ENCODE peak calls at places on chromosomes 13 and 19, in eight cellular contexts. One of them, this sample, is unnamed. For H3K4me1, the result is how much of the 10 kb centered on the place peaks cover.

GRCh38 chr13:112990783-112991182 is 21.8 kb downstream of the MCF2L start:
- DNase-seq in MM.1S: peak
- DNase-seq in CD8-positive, alpha-beta T cell: no peak
- DNase-seq in breast epithelium: peak
- DNase-seq in left ventricle myocardium inferior: no peak
- DNase-seq in endodermal cell: peak
- DNase-seq in IMR-90: no peak
- DNase-seq in A549: no peak
- DNase-seq in this sample: no peak

GRCh38 chr13:54241719-54242118 is 1213.1 kb downstream of the OLFM4 start:
- DNase-seq in breast epithelium: no peak
- DNase-seq in MM.1S: no peak
- DNase-seq in left ventricle myocardium inferior: no peak
- DNase-seq in IMR-90: no peak
- DNase-seq in endodermal cell: no peak
- DNase-seq in A549: no peak
- DNase-seq in CD8-positive, alpha-beta T cell: no peak
- DNase-seq in this sample: no peak

GRCh38 chr19:53865918-53866696 is 1.6 kb upstream of the MYADM start:
- DNase-seq in endodermal cell: peak
- DNase-seq in left ventricle myocardium inferior: peak
- DNase-seq in MM.1S: no peak
- DNase-seq in breast epithelium: peak
- DNase-seq in IMR-90: peak
- DNase-seq in CD8-positive, alpha-beta T cell: peak
- DNase-seq in A549: peak
- DNase-seq in this sample: peak

GRCh38 chr13:59906413-59907027 is 257.2 kb downstream of the DIAPH3 start:
- DNase-seq in breast epithelium: no peak
- DNase-seq in endodermal cell: no peak
- DNase-seq in CD8-positive, alpha-beta T cell: no peak
- DNase-seq in IMR-90: peak
- DNase-seq in A549: no peak
- DNase-seq in MM.1S: peak
- DNase-seq in left ventricle myocardium inferior: no peak
- DNase-seq in this sample: no peak

GRCh38 chr19:17346109-17346671 is 8.8 kb downstream of the GTPBP3 start:
- DNase-seq in CD8-positive, alpha-beta T cell: peak
- DNase-seq in IMR-90: peak
- DNase-seq in endodermal cell: peak
- DNase-seq in A549: peak
- DNase-seq in left ventricle myocardium inferior: peak
- DNase-seq in breast epithelium: no peak
- DNase-seq in MM.1S: peak
- DNase-seq in this sample: peak

GRCh38 chr13:21974741-21975140 is 303.9 kb downstream of the FGF9 start:
- DNase-seq in A549: no peak
- DNase-seq in MM.1S: no peak
- DNase-seq in CD8-positive, alpha-beta T cell: no peak
- DNase-seq in left ventricle myocardium inferior: no peak
- DNase-seq in endodermal cell: no peak
- DNase-seq in IMR-90: peak
- DNase-seq in breast epithelium: no peak
- DNase-seq in this sample: no peak

GRCh38 chr13:27622102-27622820 is 569 bp downstream of the POLR1D start:
- DNase-seq in CD8-positive, alpha-beta T cell: no peak
- DNase-seq in MM.1S: no peak
- DNase-seq in IMR-90: peak
- DNase-seq in breast epithelium: no peak
- DNase-seq in A549: no peak
- DNase-seq in left ventricle myocardium inferior: no peak
- DNase-seq in endodermal cell: no peak
- DNase-seq in this sample: no peak

GRCh38 chr13:94236132-94236531 is 243.3 kb downstream of the DCT start:
- DNase-seq in A549: no peak
- DNase-seq in IMR-90: no peak
- DNase-seq in CD8-positive, alpha-beta T cell: no peak
- DNase-seq in left ventricle myocardium inferior: no peak
- DNase-seq in endodermal cell: no peak
- DNase-seq in breast epithelium: no peak
- DNase-seq in MM.1S: no peak
- DNase-seq in this sample: no peak

GRCh38 chr13:57624565-57625435 is 6.7 kb upstream of the PCDH17 start:
- DNase-seq in MM.1S: peak
- DNase-seq in left ventricle myocardium inferior: no peak
- DNase-seq in CD8-positive, alpha-beta T cell: no peak
- DNase-seq in IMR-90: peak
- DNase-seq in A549: no peak
- DNase-seq in endodermal cell: peak
- DNase-seq in breast epithelium: no peak
- DNase-seq in this sample: no peak

GRCh38 chr19:29831041-29831548 is 19.3 kb downstream of the CCNE1 start:
- DNase-seq in MM.1S: no peak
- DNase-seq in endodermal cell: peak
- DNase-seq in IMR-90: no peak
- DNase-seq in left ventricle myocardium inferior: no peak
- DNase-seq in CD8-positive, alpha-beta T cell: peak
- DNase-seq in A549: no peak
- DNase-seq in breast epithelium: no peak
- DNase-seq in this sample: no peak

GRCh38 chr13:25857830-25858229 is 194.0 kb downstream of the SHISA2 start:
- DNase-seq in A549: no peak
- DNase-seq in CD8-positive, alpha-beta T cell: no peak
- DNase-seq in endodermal cell: no peak
- DNase-seq in left ventricle myocardium inferior: no peak
- DNase-seq in MM.1S: no peak
- DNase-seq in breast epithelium: no peak
- DNase-seq in IMR-90: no peak
- DNase-seq in this sample: no peak

GRCh38 chr13:78881054-78881453 is 222.1 kb upstream of the OBI1 start:
- DNase-seq in IMR-90: no peak
- DNase-seq in A549: no peak
- DNase-seq in breast epithelium: no peak
- DNase-seq in endodermal cell: no peak
- DNase-seq in CD8-positive, alpha-beta T cell: no peak
- DNase-seq in left ventricle myocardium inferior: no peak
- DNase-seq in MM.1S: no peak
- DNase-seq in this sample: no peak

GRCh38 chr19:29489182-29489951 is 36.4 kb upstream of the VSTM2B start:
- DNase-seq in left ventricle myocardium inferior: no peak
- DNase-seq in MM.1S: no peak
- DNase-seq in endodermal cell: peak
- DNase-seq in CD8-positive, alpha-beta T cell: no peak
- DNase-seq in A549: no peak
- DNase-seq in breast epithelium: no peak
- DNase-seq in IMR-90: no peak
- DNase-seq in this sample: no peak

GRCh38 chr19:11587973-11588631 is 9.2 kb upstream of the ZNF627 start:
- DNase-seq in endodermal cell: no peak
- DNase-seq in left ventricle myocardium inferior: no peak
- DNase-seq in IMR-90: no peak
- DNase-seq in breast epithelium: no peak
- DNase-seq in A549: no peak
- DNase-seq in CD8-positive, alpha-beta T cell: no peak
- DNase-seq in MM.1S: no peak
- DNase-seq in this sample: no peak

GRCh38 chr19:13100031-13100588 is 2.5 kb downstream of the LYL1 start:
- DNase-seq in CD8-positive, alpha-beta T cell: peak
- DNase-seq in endodermal cell: no peak
- DNase-seq in left ventricle myocardium inferior: no peak
- DNase-seq in MM.1S: no peak
- DNase-seq in IMR-90: no peak
- DNase-seq in A549: no peak
- DNase-seq in breast epithelium: no peak
- DNase-seq in this sample: no peak
- H3K4me1 ChIP-seq in CD8-positive, alpha-beta T cell: half or more
- H3K4me1 ChIP-seq in endodermal cell: under half
- H3K4me1 ChIP-seq in left ventricle myocardium inferior: half or more
- H3K4me1 ChIP-seq in MM.1S: under half
- H3K4me1 ChIP-seq in IMR-90: under half
- H3K4me1 ChIP-seq in A549: under half
- H3K4me1 ChIP-seq in breast epithelium: under half
- H3K4me1 ChIP-seq in this sample: half or more

GRCh38 chr19:43465468-43466120 is at the start of gene LYPD3:
- DNase-seq in left ventricle myocardium inferior: no peak
- DNase-seq in breast epithelium: peak
- DNase-seq in IMR-90: peak
- DNase-seq in A549: no peak
- DNase-seq in MM.1S: no peak
- DNase-seq in endodermal cell: peak
- DNase-seq in CD8-positive, alpha-beta T cell: no peak
- DNase-seq in this sample: no peak
- H3K4me3 ChIP-seq in left ventricle myocardium inferior: peak
- H3K4me3 ChIP-seq in breast epithelium: peak
- H3K4me3 ChIP-seq in IMR-90: no peak
- H3K4me3 ChIP-seq in A549: peak
- H3K4me3 ChIP-seq in MM.1S: peak
- H3K4me3 ChIP-seq in endodermal cell: peak
- H3K4me3 ChIP-seq in CD8-positive, alpha-beta T cell: peak
- H3K4me3 ChIP-seq in this sample: peak

GRCh38 chr13:67736646-67737420 is 506.7 kb upstream of the PCDH9 start:
- DNase-seq in A549: peak
- DNase-seq in CD8-positive, alpha-beta T cell: no peak
- DNase-seq in endodermal cell: peak
- DNase-seq in breast epithelium: no peak
- DNase-seq in MM.1S: no peak
- DNase-seq in IMR-90: peak
- DNase-seq in left ventricle myocardium inferior: no peak
- DNase-seq in this sample: no peak
- TF ChIP-seq CTCF in A549: peak
- TF ChIP-seq CTCF in CD8-positive, alpha-beta T cell: no peak
- TF ChIP-seq CTCF in endodermal cell: peak
- TF ChIP-seq CTCF in breast epithelium: no peak
- TF ChIP-seq CTCF in MM.1S: no peak
- TF ChIP-seq CTCF in IMR-90: peak
- TF ChIP-seq CTCF in left ventricle myocardium inferior: no peak
- TF ChIP-seq CTCF in this sample: no peak

DNA sequence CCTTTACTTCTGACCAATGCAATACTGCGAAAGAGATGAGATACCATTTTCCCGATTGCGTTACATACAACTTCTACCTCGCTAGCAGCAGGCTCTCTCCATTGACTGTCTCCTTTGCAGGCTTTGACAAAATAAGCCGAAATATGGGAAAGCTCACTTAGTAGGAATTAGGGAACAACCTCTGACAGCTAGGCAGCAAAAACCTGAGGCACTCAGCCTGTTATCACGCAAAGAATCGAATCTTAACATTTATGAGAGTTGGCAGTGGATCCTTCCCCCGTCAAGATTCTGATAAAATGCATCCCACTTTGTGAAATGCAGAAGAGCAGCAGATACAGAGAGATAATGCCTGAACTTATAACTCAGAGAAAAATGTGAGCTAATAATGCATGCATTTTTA is 1379.5 kb upstream of the PCDH9 start:
- DNase-seq in A549: no peak
- DNase-seq in MM.1S: no peak
- DNase-seq in IMR-90: no peak
- DNase-seq in endodermal cell: no peak
- DNase-seq in CD8-positive, alpha-beta T cell: no peak
- DNase-seq in breast epithelium: no peak
- DNase-seq in left ventricle myocardium inferior: no peak
- DNase-seq in this sample: no peak
- H3K4me1 ChIP-seq in A549: under half
- H3K4me1 ChIP-seq in MM.1S: under half
- H3K4me1 ChIP-seq in IMR-90: under half
- H3K4me1 ChIP-seq in endodermal cell: under half
- H3K4me1 ChIP-seq in CD8-positive, alpha-beta T cell: under half
- H3K4me1 ChIP-seq in breast epithelium: under half
- H3K4me1 ChIP-seq in left ventricle myocardium inferior: under half
- H3K4me1 ChIP-seq in this sample: under half

DNA sequence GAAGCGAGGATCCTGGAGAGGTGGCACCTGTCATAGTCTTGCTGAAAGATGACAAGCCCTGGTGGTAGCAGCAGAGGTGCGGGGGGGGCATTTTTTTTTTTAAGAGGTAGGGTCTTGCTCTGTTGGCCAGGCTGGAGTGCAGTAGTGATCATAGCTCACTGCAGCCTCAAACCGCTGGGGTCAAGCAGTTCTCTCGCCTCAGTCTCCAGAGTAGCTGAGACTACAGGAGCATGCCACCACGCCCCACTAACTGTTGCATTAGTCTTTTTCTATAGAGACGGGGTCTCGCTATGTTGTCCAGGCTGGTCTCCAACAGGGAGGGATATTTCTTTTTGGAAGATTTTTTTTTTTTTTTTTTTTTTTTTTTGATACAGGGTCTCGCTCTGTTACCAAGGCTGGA is 3.3 kb downstream of the BAX start:
- DNase-seq in A549: no peak
- DNase-seq in endodermal cell: no peak
- DNase-seq in MM.1S: no peak
- DNase-seq in left ventricle myocardium inferior: no peak
- DNase-seq in IMR-90: no peak
- DNase-seq in CD8-positive, alpha-beta T cell: no peak
- DNase-seq in breast epithelium: no peak
- DNase-seq in this sample: no peak
- H3K4me3 ChIP-seq in A549: no peak
- H3K4me3 ChIP-seq in endodermal cell: no peak
- H3K4me3 ChIP-seq in MM.1S: no peak
- H3K4me3 ChIP-seq in left ventricle myocardium inferior: no peak
- H3K4me3 ChIP-seq in IMR-90: no peak
- H3K4me3 ChIP-seq in CD8-positive, alpha-beta T cell: no peak
- H3K4me3 ChIP-seq in breast epithelium: no peak
- H3K4me3 ChIP-seq in this sample: no peak

GRCh38 chr13:33441015-33441414 is 155.5 kb upstream of the STARD13 start:
- DNase-seq in left ventricle myocardium inferior: no peak
- DNase-seq in endodermal cell: peak
- DNase-seq in A549: peak
- DNase-seq in breast epithelium: no peak
- DNase-seq in MM.1S: no peak
- DNase-seq in IMR-90: peak
- DNase-seq in CD8-positive, alpha-beta T cell: no peak
- DNase-seq in this sample: no peak
- TF ChIP-seq CTCF in left ventricle myocardium inferior: peak
- TF ChIP-seq CTCF in endodermal cell: peak
- TF ChIP-seq CTCF in A549: peak
- TF ChIP-seq CTCF in breast epithelium: peak
- TF ChIP-seq CTCF in MM.1S: no peak
- TF ChIP-seq CTCF in IMR-90: peak
- TF ChIP-seq CTCF in CD8-positive, alpha-beta T cell: no peak
- TF ChIP-seq CTCF in this sample: no peak

DNA sequence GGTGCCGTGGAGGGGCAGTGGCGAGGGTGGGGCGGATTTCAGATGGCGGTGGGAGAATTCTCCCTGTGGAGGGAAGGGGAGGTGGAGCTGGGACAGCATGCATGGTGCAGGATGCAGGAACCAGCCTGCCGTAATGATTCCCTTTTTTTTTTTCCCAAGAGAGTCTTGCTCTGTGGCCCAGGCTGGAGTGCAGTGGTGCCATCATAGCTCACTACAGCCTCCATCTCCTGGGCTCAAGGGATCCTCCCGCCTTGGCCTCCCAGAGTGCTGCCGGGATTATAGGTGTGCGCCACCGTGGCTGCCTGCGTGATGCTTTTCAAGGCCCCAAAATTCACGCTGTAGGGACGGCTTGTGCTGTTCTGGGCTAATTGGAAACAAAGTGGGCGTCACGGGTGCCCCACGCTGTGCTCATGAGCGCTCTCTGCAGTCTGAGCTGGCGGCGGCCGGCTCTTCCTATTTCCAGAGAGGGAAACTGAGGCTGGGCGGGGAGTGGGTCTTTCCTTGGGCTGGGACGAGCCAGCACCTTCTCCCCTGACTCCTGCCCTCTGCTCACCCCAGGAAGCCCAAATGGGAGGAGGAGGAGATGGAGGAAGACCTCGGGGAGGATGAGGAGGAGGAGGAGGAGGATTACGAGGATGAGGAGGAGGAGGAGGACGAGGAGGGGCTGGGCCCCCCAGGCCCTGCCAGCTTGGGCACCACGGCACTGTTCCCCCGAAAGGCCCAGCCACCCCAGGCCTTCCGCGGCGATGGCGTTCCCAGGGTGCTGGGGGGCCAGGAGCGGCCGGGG is 6.2 kb downstream of the ARID3A start:
- DNase-seq in CD8-positive, alpha-beta T cell: no peak
- DNase-seq in endodermal cell: no peak
- DNase-seq in A549: no peak
- DNase-seq in MM.1S: no peak
- DNase-seq in left ventricle myocardium inferior: no peak
- DNase-seq in IMR-90: no peak
- DNase-seq in breast epithelium: no peak
- DNase-seq in this sample: no peak
- H3K4me1 ChIP-seq in CD8-positive, alpha-beta T cell: under half
- H3K4me1 ChIP-seq in endodermal cell: under half
- H3K4me1 ChIP-seq in A549: under half
- H3K4me1 ChIP-seq in MM.1S: under half
- H3K4me1 ChIP-seq in left ventricle myocardium inferior: half or more
- H3K4me1 ChIP-seq in IMR-90: under half
- H3K4me1 ChIP-seq in breast epithelium: under half
- H3K4me1 ChIP-seq in this sample: under half

This sample was measured in right atrium auricular region.